ENCODE peak calls at places on chromosomes 12 and 14, in seven cellular contexts. One of them, this sample, is unnamed.

GRCh38 chr12:102427542-102427923 is 52.8 kb downstream of the IGF1 start:
- DNase-seq in T-helper 9 cell: no peak
- DNase-seq in C1 segment of cervical spinal cord: no peak
- DNase-seq in cardiac muscle cell: no peak
- DNase-seq in brain pericyte: no peak
- DNase-seq in retinal pigment epithelial cell: no peak
- DNase-seq in activated T-cell treated with anti-CD3 and anti-CD28 coated beads, Interleukin-2, amount 50 U/mL, for 48 hours: no peak
- DNase-seq in this sample: no peak

GRCh38 chr14:100712490-100712889 is 14.2 kb upstream of the DLK1 start:
- DNase-seq in T-helper 9 cell: no peak
- DNase-seq in C1 segment of cervical spinal cord: no peak
- DNase-seq in cardiac muscle cell: no peak
- DNase-seq in brain pericyte: no peak
- DNase-seq in retinal pigment epithelial cell: no peak
- DNase-seq in activated T-cell treated with anti-CD3 and anti-CD28 coated beads, Interleukin-2, amount 50 U/mL, for 48 hours: no peak
- DNase-seq in this sample: no peak

GRCh38 chr14:92949496-92950192 is 26.7 kb downstream of the CHGA start:
- DNase-seq in T-helper 9 cell: no peak
- DNase-seq in C1 segment of cervical spinal cord: no peak
- DNase-seq in cardiac muscle cell: no peak
- DNase-seq in brain pericyte: no peak
- DNase-seq in retinal pigment epithelial cell: no peak
- DNase-seq in activated T-cell treated with anti-CD3 and anti-CD28 coated beads, Interleukin-2, amount 50 U/mL, for 48 hours: no peak
- DNase-seq in this sample: no peak

GRCh38 chr14:59107819-59108218 is 80.6 kb upstream of the DAAM1 start:
- DNase-seq in T-helper 9 cell: no peak
- DNase-seq in C1 segment of cervical spinal cord: no peak
- DNase-seq in cardiac muscle cell: no peak
- DNase-seq in brain pericyte: no peak
- DNase-seq in retinal pigment epithelial cell: no peak
- DNase-seq in activated T-cell treated with anti-CD3 and anti-CD28 coated beads, Interleukin-2, amount 50 U/mL, for 48 hours: no peak
- DNase-seq in this sample: no peak

GRCh38 chr14:61396279-61396678 is 74.9 kb downstream of the PRKCH start:
- DNase-seq in T-helper 9 cell: no peak
- DNase-seq in C1 segment of cervical spinal cord: no peak
- DNase-seq in cardiac muscle cell: no peak
- DNase-seq in brain pericyte: no peak
- DNase-seq in retinal pigment epithelial cell: no peak
- DNase-seq in activated T-cell treated with anti-CD3 and anti-CD28 coated beads, Interleukin-2, amount 50 U/mL, for 48 hours: no peak
- DNase-seq in this sample: no peak

GRCh38 chr14:86532219-86532618 is 1002.3 kb downstream of the FLRT2 start:
- DNase-seq in T-helper 9 cell: no peak
- DNase-seq in C1 segment of cervical spinal cord: no peak
- DNase-seq in cardiac muscle cell: peak
- DNase-seq in brain pericyte: no peak
- DNase-seq in retinal pigment epithelial cell: peak
- DNase-seq in activated T-cell treated with anti-CD3 and anti-CD28 coated beads, Interleukin-2, amount 50 U/mL, for 48 hours: no peak
- DNase-seq in this sample: no peak

GRCh38 chr14:55884819-55885218 is 233.4 kb upstream of the PELI2 start:
- DNase-seq in T-helper 9 cell: no peak
- DNase-seq in C1 segment of cervical spinal cord: no peak
- DNase-seq in cardiac muscle cell: no peak
- DNase-seq in brain pericyte: no peak
- DNase-seq in retinal pigment epithelial cell: peak
- DNase-seq in activated T-cell treated with anti-CD3 and anti-CD28 coated beads, Interleukin-2, amount 50 U/mL, for 48 hours: no peak
- DNase-seq in this sample: no peak

GRCh38 chr12:67943295-67943892 is 45.9 kb upstream of the IFNG-AS1 start:
- DNase-seq in T-helper 9 cell: peak
- DNase-seq in C1 segment of cervical spinal cord: peak
- DNase-seq in cardiac muscle cell: peak
- DNase-seq in brain pericyte: peak
- DNase-seq in retinal pigment epithelial cell: peak
- DNase-seq in activated T-cell treated with anti-CD3 and anti-CD28 coated beads, Interleukin-2, amount 50 U/mL, for 48 hours: peak
- DNase-seq in this sample: no peak

GRCh38 chr14:89364316-89364715 is 52.7 kb downstream of the FOXN3 start:
- DNase-seq in T-helper 9 cell: no peak
- DNase-seq in C1 segment of cervical spinal cord: no peak
- DNase-seq in cardiac muscle cell: no peak
- DNase-seq in brain pericyte: no peak
- DNase-seq in retinal pigment epithelial cell: no peak
- DNase-seq in activated T-cell treated with anti-CD3 and anti-CD28 coated beads, Interleukin-2, amount 50 U/mL, for 48 hours: no peak
- DNase-seq in this sample: peak

GRCh38 chr14:80475074-80475473 is 263.8 kb upstream of the DIO2 start:
- DNase-seq in T-helper 9 cell: no peak
- DNase-seq in C1 segment of cervical spinal cord: no peak
- DNase-seq in cardiac muscle cell: no peak
- DNase-seq in brain pericyte: no peak
- DNase-seq in retinal pigment epithelial cell: no peak
- DNase-seq in activated T-cell treated with anti-CD3 and anti-CD28 coated beads, Interleukin-2, amount 50 U/mL, for 48 hours: no peak
- DNase-seq in this sample: no peak

GRCh38 chr12:44053550-44054243 is 217.8 kb downstream of the TMEM117 start:
- DNase-seq in T-helper 9 cell: no peak
- DNase-seq in C1 segment of cervical spinal cord: no peak
- DNase-seq in cardiac muscle cell: peak
- DNase-seq in brain pericyte: no peak
- DNase-seq in retinal pigment epithelial cell: peak
- DNase-seq in activated T-cell treated with anti-CD3 and anti-CD28 coated beads, Interleukin-2, amount 50 U/mL, for 48 hours: no peak
- DNase-seq in this sample: no peak

GRCh38 chr14:80664576-80664975 is 277.0 kb downstream of the CEP128 start:
- DNase-seq in T-helper 9 cell: no peak
- DNase-seq in C1 segment of cervical spinal cord: no peak
- DNase-seq in cardiac muscle cell: peak
- DNase-seq in brain pericyte: no peak
- DNase-seq in retinal pigment epithelial cell: no peak
- DNase-seq in activated T-cell treated with anti-CD3 and anti-CD28 coated beads, Interleukin-2, amount 50 U/mL, for 48 hours: no peak
- DNase-seq in this sample: no peak

GRCh38 chr14:22221508-22221907 is 367.5 kb downstream of the DAD1 start:
- DNase-seq in T-helper 9 cell: no peak
- DNase-seq in C1 segment of cervical spinal cord: no peak
- DNase-seq in cardiac muscle cell: peak
- DNase-seq in brain pericyte: no peak
- DNase-seq in retinal pigment epithelial cell: no peak
- DNase-seq in activated T-cell treated with anti-CD3 and anti-CD28 coated beads, Interleukin-2, amount 50 U/mL, for 48 hours: no peak
- DNase-seq in this sample: no peak

GRCh38 chr12:94725375-94726168 is 75.2 kb upstream of the TMCC3 start:
- DNase-seq in T-helper 9 cell: no peak
- DNase-seq in C1 segment of cervical spinal cord: no peak
- DNase-seq in cardiac muscle cell: peak
- DNase-seq in brain pericyte: no peak
- DNase-seq in retinal pigment epithelial cell: no peak
- DNase-seq in activated T-cell treated with anti-CD3 and anti-CD28 coated beads, Interleukin-2, amount 50 U/mL, for 48 hours: no peak
- DNase-seq in this sample: no peak

GRCh38 chr12:67625004-67625403 is 23.5 kb upstream of the DYRK2 start:
- DNase-seq in T-helper 9 cell: no peak
- DNase-seq in C1 segment of cervical spinal cord: no peak
- DNase-seq in cardiac muscle cell: no peak
- DNase-seq in brain pericyte: no peak
- DNase-seq in retinal pigment epithelial cell: no peak
- DNase-seq in activated T-cell treated with anti-CD3 and anti-CD28 coated beads, Interleukin-2, amount 50 U/mL, for 48 hours: no peak
- DNase-seq in this sample: no peak

GRCh38 chr12:98232753-98233385 is 282.5 kb upstream of the TMPO start:
- DNase-seq in T-helper 9 cell: no peak
- DNase-seq in C1 segment of cervical spinal cord: no peak
- DNase-seq in cardiac muscle cell: no peak
- DNase-seq in brain pericyte: no peak
- DNase-seq in retinal pigment epithelial cell: no peak
- DNase-seq in activated T-cell treated with anti-CD3 and anti-CD28 coated beads, Interleukin-2, amount 50 U/mL, for 48 hours: no peak
- DNase-seq in this sample: no peak

GRCh38 chr12:15733136-15733535 is 56.1 kb downstream of the EPS8 start:
- DNase-seq in T-helper 9 cell: no peak
- DNase-seq in C1 segment of cervical spinal cord: no peak
- DNase-seq in cardiac muscle cell: no peak
- DNase-seq in brain pericyte: no peak
- DNase-seq in retinal pigment epithelial cell: no peak
- DNase-seq in activated T-cell treated with anti-CD3 and anti-CD28 coated beads, Interleukin-2, amount 50 U/mL, for 48 hours: no peak
- DNase-seq in this sample: no peak

GRCh38 chr12:39647383-39647782 is 27.8 kb upstream of the ABCD2 start:
- DNase-seq in T-helper 9 cell: no peak
- DNase-seq in C1 segment of cervical spinal cord: no peak
- DNase-seq in cardiac muscle cell: no peak
- DNase-seq in brain pericyte: no peak
- DNase-seq in retinal pigment epithelial cell: no peak
- DNase-seq in activated T-cell treated with anti-CD3 and anti-CD28 coated beads, Interleukin-2, amount 50 U/mL, for 48 hours: no peak
- DNase-seq in this sample: no peak

GRCh38 chr12:103924761-103925641 is 5.2 kb upstream of the HSP90B1 start:
- DNase-seq in T-helper 9 cell: no peak
- DNase-seq in C1 segment of cervical spinal cord: no peak
- DNase-seq in cardiac muscle cell: peak
- DNase-seq in brain pericyte: peak
- DNase-seq in retinal pigment epithelial cell: no peak
- DNase-seq in activated T-cell treated with anti-CD3 and anti-CD28 coated beads, Interleukin-2, amount 50 U/mL, for 48 hours: peak
- DNase-seq in this sample: no peak

GRCh38 chr12:83827193-83827592 is 1085.4 kb downstream of the SLC6A15 start:
- DNase-seq in T-helper 9 cell: no peak
- DNase-seq in C1 segment of cervical spinal cord: no peak
- DNase-seq in cardiac muscle cell: no peak
- DNase-seq in brain pericyte: no peak
- DNase-seq in retinal pigment epithelial cell: no peak
- DNase-seq in activated T-cell treated with anti-CD3 and anti-CD28 coated beads, Interleukin-2, amount 50 U/mL, for 48 hours: no peak
- DNase-seq in this sample: no peak

GRCh38 chr14:93081875-93082570 is 33.7 kb downstream of the ITPK1 start:
- DNase-seq in T-helper 9 cell: no peak
- DNase-seq in C1 segment of cervical spinal cord: no peak
- DNase-seq in cardiac muscle cell: no peak
- DNase-seq in brain pericyte: no peak
- DNase-seq in retinal pigment epithelial cell: no peak
- DNase-seq in activated T-cell treated with anti-CD3 and anti-CD28 coated beads, Interleukin-2, amount 50 U/mL, for 48 hours: peak
- DNase-seq in this sample: no peak

GRCh38 chr12:1552978-1553471 is 41.4 kb downstream of the FBXL14 start:
- DNase-seq in T-helper 9 cell: no peak
- DNase-seq in C1 segment of cervical spinal cord: no peak
- DNase-seq in cardiac muscle cell: no peak
- DNase-seq in brain pericyte: no peak
- DNase-seq in retinal pigment epithelial cell: no peak
- DNase-seq in activated T-cell treated with anti-CD3 and anti-CD28 coated beads, Interleukin-2, amount 50 U/mL, for 48 hours: no peak
- DNase-seq in this sample: no peak

GRCh38 chr14:60679566-60680258 is 30.4 kb upstream of the SIX1 start:
- DNase-seq in T-helper 9 cell: no peak
- DNase-seq in C1 segment of cervical spinal cord: no peak
- DNase-seq in cardiac muscle cell: no peak
- DNase-seq in brain pericyte: no peak
- DNase-seq in retinal pigment epithelial cell: no peak
- DNase-seq in activated T-cell treated with anti-CD3 and anti-CD28 coated beads, Interleukin-2, amount 50 U/mL, for 48 hours: no peak
- DNase-seq in this sample: no peak

GRCh38 chr12:29451886-29452285 is 45.6 kb downstream of the OVCH1 start:
- DNase-seq in T-helper 9 cell: no peak
- DNase-seq in C1 segment of cervical spinal cord: no peak
- DNase-seq in cardiac muscle cell: no peak
- DNase-seq in brain pericyte: no peak
- DNase-seq in retinal pigment epithelial cell: no peak
- DNase-seq in activated T-cell treated with anti-CD3 and anti-CD28 coated beads, Interleukin-2, amount 50 U/mL, for 48 hours: no peak
- DNase-seq in this sample: no peak

GRCh38 chr12:68199127-68199526 is 26.5 kb downstream of the IL26 start:
- DNase-seq in T-helper 9 cell: no peak
- DNase-seq in C1 segment of cervical spinal cord: no peak
- DNase-seq in cardiac muscle cell: no peak
- DNase-seq in brain pericyte: no peak
- DNase-seq in retinal pigment epithelial cell: no peak
- DNase-seq in activated T-cell treated with anti-CD3 and anti-CD28 coated beads, Interleukin-2, amount 50 U/mL, for 48 hours: no peak
- DNase-seq in this sample: no peak

GRCh38 chr14:68787235-68787727 is 5.6 kb downstream of the ZFP36L1 start:
- DNase-seq in T-helper 9 cell: no peak
- DNase-seq in C1 segment of cervical spinal cord: no peak
- DNase-seq in cardiac muscle cell: peak
- DNase-seq in brain pericyte: no peak
- DNase-seq in retinal pigment epithelial cell: no peak
- DNase-seq in activated T-cell treated with anti-CD3 and anti-CD28 coated beads, Interleukin-2, amount 50 U/mL, for 48 hours: peak
- DNase-seq in this sample: no peak

GRCh38 chr12:116701432-116701831 is 36.4 kb downstream of the SPRING1 start:
- DNase-seq in T-helper 9 cell: no peak
- DNase-seq in C1 segment of cervical spinal cord: no peak
- DNase-seq in cardiac muscle cell: no peak
- DNase-seq in brain pericyte: no peak
- DNase-seq in retinal pigment epithelial cell: no peak
- DNase-seq in activated T-cell treated with anti-CD3 and anti-CD28 coated beads, Interleukin-2, amount 50 U/mL, for 48 hours: no peak
- DNase-seq in this sample: no peak

GRCh38 chr12:103561174-103561573 is 25.9 kb upstream of the STAB2 start:
- DNase-seq in T-helper 9 cell: no peak
- DNase-seq in C1 segment of cervical spinal cord: no peak
- DNase-seq in cardiac muscle cell: peak
- DNase-seq in brain pericyte: no peak
- DNase-seq in retinal pigment epithelial cell: peak
- DNase-seq in activated T-cell treated with anti-CD3 and anti-CD28 coated beads, Interleukin-2, amount 50 U/mL, for 48 hours: no peak
- DNase-seq in this sample: no peak

GRCh38 chr12:116180448-116180847 is 97.0 kb downstream of the MED13L start:
- DNase-seq in T-helper 9 cell: no peak
- DNase-seq in C1 segment of cervical spinal cord: no peak
- DNase-seq in cardiac muscle cell: no peak
- DNase-seq in brain pericyte: no peak
- DNase-seq in retinal pigment epithelial cell: no peak
- DNase-seq in activated T-cell treated with anti-CD3 and anti-CD28 coated beads, Interleukin-2, amount 50 U/mL, for 48 hours: no peak
- DNase-seq in this sample: no peak

GRCh38 chr12:132142679-132143327 is 1.3 kb downstream of the DDX51 start:
- DNase-seq in T-helper 9 cell: no peak
- DNase-seq in C1 segment of cervical spinal cord: no peak
- DNase-seq in cardiac muscle cell: no peak
- DNase-seq in brain pericyte: no peak
- DNase-seq in retinal pigment epithelial cell: no peak
- DNase-seq in activated T-cell treated with anti-CD3 and anti-CD28 coated beads, Interleukin-2, amount 50 U/mL, for 48 hours: no peak
- DNase-seq in this sample: no peak